ENCODE peak calls at places on chromosomes 1 and 21, in six cellular contexts. One of them, this sample, is unnamed.

GRCh38 chr1:101167891-101168290 is 68.9 kb upstream of the S1PR1 start:
- DNase-seq in IMR-90: no peak
- DNase-seq in stomach: no peak
- DNase-seq in hepatocyte: no peak
- DNase-seq in suprapubic skin: no peak
- DNase-seq in kidney: no peak
- DNase-seq in this sample: no peak

GRCh38 chr1:33301273-33301984 is 19.5 kb downstream of the A3GALT2 start:
- DNase-seq in stomach: no peak
- DNase-seq in kidney: peak
- DNase-seq in IMR-90: peak
- DNase-seq in suprapubic skin: no peak
- DNase-seq in hepatocyte: no peak
- DNase-seq in this sample: no peak

GRCh38 chr1:170200665-170201397 is 55.1 kb downstream of the NTMT2 start:
- DNase-seq in hepatocyte: no peak
- DNase-seq in kidney: no peak
- DNase-seq in stomach: no peak
- DNase-seq in suprapubic skin: no peak
- DNase-seq in IMR-90: peak
- DNase-seq in this sample: no peak

GRCh38 chr1:30657131-30658013 is 66.0 kb downstream of the MATN1 start:
- DNase-seq in IMR-90: no peak
- DNase-seq in stomach: peak
- DNase-seq in kidney: peak
- DNase-seq in suprapubic skin: no peak
- DNase-seq in hepatocyte: peak
- DNase-seq in this sample: no peak

GRCh38 chr1:156502749-156503671 is 2.4 kb upstream of the MEF2D start:
- DNase-seq in suprapubic skin: no peak
- DNase-seq in hepatocyte: peak
- DNase-seq in kidney: peak
- DNase-seq in stomach: peak
- DNase-seq in IMR-90: peak
- DNase-seq in this sample: peak

GRCh38 chr1:178609015-178609414 is 96.1 kb downstream of the TEX35 start:
- DNase-seq in hepatocyte: no peak
- DNase-seq in stomach: no peak
- DNase-seq in IMR-90: peak
- DNase-seq in suprapubic skin: no peak
- DNase-seq in kidney: no peak
- DNase-seq in this sample: no peak

GRCh38 chr21:39676054-39676771 is 63.5 kb downstream of the B3GALT5 start:
- DNase-seq in hepatocyte: peak
- DNase-seq in suprapubic skin: no peak
- DNase-seq in stomach: no peak
- DNase-seq in IMR-90: no peak
- DNase-seq in kidney: no peak
- DNase-seq in this sample: no peak

GRCh38 chr1:57133686-57134085 is 167.9 kb upstream of the C8B start:
- DNase-seq in stomach: no peak
- DNase-seq in suprapubic skin: no peak
- DNase-seq in hepatocyte: no peak
- DNase-seq in kidney: no peak
- DNase-seq in IMR-90: peak
- DNase-seq in this sample: no peak

GRCh38 chr1:174768949-174769348 is 230.8 kb upstream of the CACYBP start:
- DNase-seq in IMR-90: no peak
- DNase-seq in stomach: no peak
- DNase-seq in hepatocyte: no peak
- DNase-seq in kidney: no peak
- DNase-seq in suprapubic skin: no peak
- DNase-seq in this sample: no peak

GRCh38 chr1:47676311-47677054 is 238.6 kb downstream of the FOXD2 start:
- DNase-seq in suprapubic skin: peak
- DNase-seq in IMR-90: no peak
- DNase-seq in kidney: no peak
- DNase-seq in stomach: peak
- DNase-seq in hepatocyte: no peak
- DNase-seq in this sample: no peak

GRCh38 chr21:44653123-44653522 is 1.3 kb downstream of the KRTAP12-4 start:
- DNase-seq in IMR-90: no peak
- DNase-seq in stomach: peak
- DNase-seq in hepatocyte: no peak
- DNase-seq in kidney: no peak
- DNase-seq in suprapubic skin: no peak
- DNase-seq in this sample: no peak

GRCh38 chr1:19809044-19809750 is 5.9 kb downstream of the RNF186 start:
- DNase-seq in kidney: no peak
- DNase-seq in IMR-90: no peak
- DNase-seq in stomach: peak
- DNase-seq in hepatocyte: no peak
- DNase-seq in suprapubic skin: no peak
- DNase-seq in this sample: no peak

GRCh38 chr1:248849637-248850036 is 9.2 kb downstream of the ZNF692 start:
- DNase-seq in stomach: no peak
- DNase-seq in hepatocyte: no peak
- DNase-seq in suprapubic skin: no peak
- DNase-seq in IMR-90: no peak
- DNase-seq in kidney: no peak
- DNase-seq in this sample: no peak

GRCh38 chr1:247118946-247119446 is 14.8 kb upstream of the ZNF669 start:
- DNase-seq in IMR-90: no peak
- DNase-seq in stomach: no peak
- DNase-seq in kidney: no peak
- DNase-seq in hepatocyte: no peak
- DNase-seq in suprapubic skin: no peak
- DNase-seq in this sample: no peak

GRCh38 chr21:24941316-24942185 is 665.7 kb downstream of the MRPL39 start:
- DNase-seq in stomach: peak
- DNase-seq in kidney: peak
- DNase-seq in hepatocyte: peak
- DNase-seq in suprapubic skin: no peak
- DNase-seq in IMR-90: no peak
- DNase-seq in this sample: no peak

GRCh38 chr1:212514782-212515181 is 82.1 kb downstream of the NENF start:
- DNase-seq in suprapubic skin: no peak
- DNase-seq in kidney: no peak
- DNase-seq in hepatocyte: peak
- DNase-seq in stomach: no peak
- DNase-seq in IMR-90: no peak
- DNase-seq in this sample: no peak

GRCh38 chr1:90580176-90580575 is 136.9 kb downstream of the BARHL2 start:
- DNase-seq in hepatocyte: peak
- DNase-seq in kidney: no peak
- DNase-seq in suprapubic skin: no peak
- DNase-seq in stomach: no peak
- DNase-seq in IMR-90: no peak
- DNase-seq in this sample: no peak

GRCh38 chr1:26520339-26520738 is 9.2 kb upstream of the RPS6KA1 start:
- DNase-seq in IMR-90: no peak
- DNase-seq in suprapubic skin: no peak
- DNase-seq in stomach: no peak
- DNase-seq in hepatocyte: no peak
- DNase-seq in kidney: peak
- DNase-seq in this sample: no peak

GRCh38 chr1:211606914-211607751 is 28.2 kb upstream of the SLC30A1 start:
- DNase-seq in suprapubic skin: no peak
- DNase-seq in stomach: no peak
- DNase-seq in IMR-90: no peak
- DNase-seq in kidney: no peak
- DNase-seq in hepatocyte: no peak
- DNase-seq in this sample: no peak

GRCh38 chr1:99005537-99005942 is 879 bp upstream of the PLPPR5 start:
- DNase-seq in suprapubic skin: no peak
- DNase-seq in hepatocyte: no peak
- DNase-seq in IMR-90: no peak
- DNase-seq in stomach: no peak
- DNase-seq in kidney: no peak
- DNase-seq in this sample: no peak

GRCh38 chr1:925532-926421 is 2.1 kb downstream of the SAMD11 start:
- DNase-seq in kidney: peak
- DNase-seq in stomach: no peak
- DNase-seq in hepatocyte: peak
- DNase-seq in suprapubic skin: no peak
- DNase-seq in IMR-90: peak
- DNase-seq in this sample: peak

GRCh38 chr1:31531177-31532000 is 44.9 kb upstream of the TINAGL1 start:
- DNase-seq in IMR-90: peak
- DNase-seq in suprapubic skin: no peak
- DNase-seq in stomach: no peak
- DNase-seq in hepatocyte: no peak
- DNase-seq in kidney: no peak
- DNase-seq in this sample: no peak

GRCh38 chr21:29568020-29568419 is 269.3 kb downstream of the BACH1 start:
- DNase-seq in stomach: no peak
- DNase-seq in suprapubic skin: no peak
- DNase-seq in hepatocyte: no peak
- DNase-seq in kidney: no peak
- DNase-seq in IMR-90: no peak
- DNase-seq in this sample: no peak

GRCh38 chr1:46533179-46533864 is 18.1 kb downstream of the KNCN start:
- DNase-seq in IMR-90: peak
- DNase-seq in suprapubic skin: no peak
- DNase-seq in stomach: no peak
- DNase-seq in kidney: peak
- DNase-seq in hepatocyte: peak
- DNase-seq in this sample: peak

GRCh38 chr1:60898987-60899386 is 183.4 kb upstream of the NFIA start:
- DNase-seq in hepatocyte: no peak
- DNase-seq in stomach: no peak
- DNase-seq in suprapubic skin: no peak
- DNase-seq in kidney: no peak
- DNase-seq in IMR-90: no peak
- DNase-seq in this sample: no peak

DNA sequence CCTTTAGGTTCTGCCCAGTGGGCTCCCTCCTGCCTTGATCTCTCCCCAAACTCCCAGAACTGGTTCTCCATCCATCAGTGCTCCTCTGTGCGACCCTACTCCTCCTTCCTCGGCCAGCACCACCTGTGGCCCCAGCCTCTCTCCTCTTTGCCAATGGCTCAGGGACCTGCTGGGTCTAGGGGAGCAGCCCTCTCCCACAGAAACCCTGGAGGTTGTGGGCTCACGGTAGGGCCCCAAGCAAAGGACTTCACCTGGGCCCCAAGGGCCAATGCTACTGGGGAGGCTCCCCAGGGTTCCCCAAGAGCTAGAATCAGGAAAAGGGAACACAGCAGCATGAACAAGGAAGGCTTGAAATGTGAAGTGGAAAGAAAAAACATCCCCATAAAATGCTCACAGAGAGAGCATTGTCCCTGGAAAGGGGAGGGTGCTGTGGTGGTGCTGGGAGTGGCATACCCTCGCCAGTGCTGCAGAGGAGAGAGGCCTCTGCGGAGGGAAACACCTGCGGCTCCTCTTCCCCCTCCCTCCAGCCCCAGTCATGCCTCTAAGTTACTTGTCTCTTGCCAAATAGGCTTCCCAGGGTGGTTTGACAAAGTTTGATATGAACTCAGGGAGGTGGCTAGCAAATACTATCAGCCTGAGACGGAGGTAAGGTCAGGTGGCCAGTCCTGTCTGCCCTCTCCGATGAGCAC is 2.5 kb downstream of the TMEM63A start:
- DNase-seq in stomach: no peak
- DNase-seq in hepatocyte: peak
- DNase-seq in suprapubic skin: no peak
- DNase-seq in kidney: peak
- DNase-seq in IMR-90: no peak
- DNase-seq in this sample: no peak
- H3K4me3 ChIP-seq in stomach: no peak
- H3K4me3 ChIP-seq in hepatocyte: no peak
- H3K4me3 ChIP-seq in suprapubic skin: peak
- H3K4me3 ChIP-seq in kidney: peak
- H3K4me3 ChIP-seq in IMR-90: no peak
- H3K4me3 ChIP-seq in this sample: no peak

GRCh38 chr1:92953491-92953890 is 7.8 kb downstream of the DIPK1A start:
- DNase-seq in kidney: no peak
- DNase-seq in IMR-90: no peak
- DNase-seq in hepatocyte: no peak
- DNase-seq in suprapubic skin: no peak
- DNase-seq in stomach: no peak
- DNase-seq in this sample: no peak
- H3K4me3 ChIP-seq in kidney: no peak
- H3K4me3 ChIP-seq in IMR-90: no peak
- H3K4me3 ChIP-seq in hepatocyte: no peak
- H3K4me3 ChIP-seq in suprapubic skin: no peak
- H3K4me3 ChIP-seq in stomach: no peak
- H3K4me3 ChIP-seq in this sample: no peak

DNA sequence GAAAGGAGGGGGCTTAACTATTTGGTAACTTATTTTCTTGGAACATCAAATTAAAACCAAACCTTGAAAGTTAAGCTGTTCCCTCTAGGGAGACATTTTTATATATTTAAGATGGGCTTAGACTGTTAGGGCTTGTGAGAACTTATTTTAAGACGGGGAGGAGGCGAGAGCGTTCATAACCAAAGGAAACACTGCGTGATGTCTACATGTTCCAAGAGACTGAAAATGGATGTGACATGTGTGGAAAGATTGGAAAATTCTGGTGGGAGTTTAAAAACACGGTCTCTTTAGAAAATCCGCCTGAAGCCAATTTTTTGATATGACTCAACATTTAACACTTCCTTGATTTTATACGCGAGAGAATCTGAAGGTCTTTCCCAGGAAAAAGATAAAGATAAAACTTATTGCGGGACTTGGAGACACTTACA is 677 bp downstream of the PNRC2 start:
- DNase-seq in hepatocyte: peak
- DNase-seq in IMR-90: peak
- DNase-seq in suprapubic skin: no peak
- DNase-seq in kidney: no peak
- DNase-seq in stomach: no peak
- DNase-seq in this sample: no peak
- H3K4me3 ChIP-seq in hepatocyte: peak
- H3K4me3 ChIP-seq in IMR-90: peak
- H3K4me3 ChIP-seq in suprapubic skin: peak
- H3K4me3 ChIP-seq in kidney: peak
- H3K4me3 ChIP-seq in stomach: peak
- H3K4me3 ChIP-seq in this sample: peak

GRCh38 chr1:234932506-234932905 is 196.1 kb downstream of the TOMM20 start:
- DNase-seq in suprapubic skin: peak
- DNase-seq in IMR-90: no peak
- DNase-seq in stomach: no peak
- DNase-seq in kidney: no peak
- DNase-seq in hepatocyte: no peak
- DNase-seq in this sample: no peak
- H3K4me3 ChIP-seq in suprapubic skin: no peak
- H3K4me3 ChIP-seq in IMR-90: no peak
- H3K4me3 ChIP-seq in stomach: no peak
- H3K4me3 ChIP-seq in kidney: no peak
- H3K4me3 ChIP-seq in hepatocyte: no peak
- H3K4me3 ChIP-seq in this sample: no peak

GRCh38 chr1:9721606-9722377 is 70.3 kb downstream of the PIK3CD start:
- DNase-seq in suprapubic skin: no peak
- DNase-seq in IMR-90: no peak
- DNase-seq in kidney: peak
- DNase-seq in stomach: no peak
- DNase-seq in hepatocyte: peak
- DNase-seq in this sample: no peak
- H3K4me3 ChIP-seq in suprapubic skin: no peak
- H3K4me3 ChIP-seq in IMR-90: no peak
- H3K4me3 ChIP-seq in kidney: no peak
- H3K4me3 ChIP-seq in stomach: no peak
- H3K4me3 ChIP-seq in hepatocyte: no peak
- H3K4me3 ChIP-seq in this sample: no peak

This sample was measured in psoas muscle.